ENCODE peak calls at places on chromosomes 13 and 19, in eight cellular contexts. One of them, this sample, is unnamed.

GRCh38 chr13:79709526-79709925 is 228.6 kb downstream of the NDFIP2 start:
- DNase-seq in PC-9: no peak
- DNase-seq in stimulated activated CD4-positive, alpha-beta T cell treated with anti-CD3 and anti-CD28 coated beads, Interleukin-15, amount 100 ng/mL, for 1 hour: no peak
- DNase-seq in A549: no peak
- DNase-seq in HS-27A: no peak
- DNase-seq in activated CD8-positive, alpha-beta memory T cell treated with anti-CD3 and anti-CD28 coated beads, Interleukin-2, amount 50 U/mL, for 4 hours: no peak
- DNase-seq in KG1: no peak
- DNase-seq in DMS153: no peak
- DNase-seq in this sample: no peak

GRCh38 chr19:48826606-48827020 is 9.7 kb downstream of the HSD17B14 start:
- DNase-seq in PC-9: no peak
- DNase-seq in stimulated activated CD4-positive, alpha-beta T cell treated with anti-CD3 and anti-CD28 coated beads, Interleukin-15, amount 100 ng/mL, for 1 hour: no peak
- DNase-seq in A549: peak
- DNase-seq in HS-27A: no peak
- DNase-seq in activated CD8-positive, alpha-beta memory T cell treated with anti-CD3 and anti-CD28 coated beads, Interleukin-2, amount 50 U/mL, for 4 hours: no peak
- DNase-seq in KG1: no peak
- DNase-seq in DMS153: no peak
- DNase-seq in this sample: no peak

GRCh38 chr19:42325308-42325895 is at the start of gene MEGF8:
- DNase-seq in PC-9: peak
- DNase-seq in stimulated activated CD4-positive, alpha-beta T cell treated with anti-CD3 and anti-CD28 coated beads, Interleukin-15, amount 100 ng/mL, for 1 hour: peak
- DNase-seq in A549: peak
- DNase-seq in HS-27A: peak
- DNase-seq in activated CD8-positive, alpha-beta memory T cell treated with anti-CD3 and anti-CD28 coated beads, Interleukin-2, amount 50 U/mL, for 4 hours: peak
- DNase-seq in KG1: peak
- DNase-seq in DMS153: peak
- DNase-seq in this sample: peak

GRCh38 chr13:114130708-114131580 is 1.5 kb downstream of the RASA3 start:
- DNase-seq in PC-9: peak
- DNase-seq in stimulated activated CD4-positive, alpha-beta T cell treated with anti-CD3 and anti-CD28 coated beads, Interleukin-15, amount 100 ng/mL, for 1 hour: no peak
- DNase-seq in A549: peak
- DNase-seq in HS-27A: peak
- DNase-seq in activated CD8-positive, alpha-beta memory T cell treated with anti-CD3 and anti-CD28 coated beads, Interleukin-2, amount 50 U/mL, for 4 hours: peak
- DNase-seq in KG1: peak
- DNase-seq in DMS153: no peak
- DNase-seq in this sample: peak

GRCh38 chr13:107865643-107866006 is 349.7 kb downstream of the LIG4 start:
- DNase-seq in PC-9: no peak
- DNase-seq in stimulated activated CD4-positive, alpha-beta T cell treated with anti-CD3 and anti-CD28 coated beads, Interleukin-15, amount 100 ng/mL, for 1 hour: no peak
- DNase-seq in A549: no peak
- DNase-seq in HS-27A: no peak
- DNase-seq in activated CD8-positive, alpha-beta memory T cell treated with anti-CD3 and anti-CD28 coated beads, Interleukin-2, amount 50 U/mL, for 4 hours: no peak
- DNase-seq in KG1: no peak
- DNase-seq in DMS153: peak
- DNase-seq in this sample: no peak

GRCh38 chr19:32373614-32374295 is 28.3 kb downstream of the ZNF507 start:
- DNase-seq in PC-9: peak
- DNase-seq in stimulated activated CD4-positive, alpha-beta T cell treated with anti-CD3 and anti-CD28 coated beads, Interleukin-15, amount 100 ng/mL, for 1 hour: no peak
- DNase-seq in A549: peak
- DNase-seq in HS-27A: peak
- DNase-seq in activated CD8-positive, alpha-beta memory T cell treated with anti-CD3 and anti-CD28 coated beads, Interleukin-2, amount 50 U/mL, for 4 hours: no peak
- DNase-seq in KG1: no peak
- DNase-seq in DMS153: peak
- DNase-seq in this sample: peak

GRCh38 chr19:15252398-15253018 is 20.3 kb upstream of the EPHX3 start:
- DNase-seq in PC-9: no peak
- DNase-seq in stimulated activated CD4-positive, alpha-beta T cell treated with anti-CD3 and anti-CD28 coated beads, Interleukin-15, amount 100 ng/mL, for 1 hour: no peak
- DNase-seq in A549: peak
- DNase-seq in HS-27A: no peak
- DNase-seq in activated CD8-positive, alpha-beta memory T cell treated with anti-CD3 and anti-CD28 coated beads, Interleukin-2, amount 50 U/mL, for 4 hours: no peak
- DNase-seq in KG1: no peak
- DNase-seq in DMS153: no peak
- DNase-seq in this sample: no peak

GRCh38 chr13:90968510-90968909 is 379.0 kb upstream of the MIR17HG start:
- DNase-seq in PC-9: peak
- DNase-seq in stimulated activated CD4-positive, alpha-beta T cell treated with anti-CD3 and anti-CD28 coated beads, Interleukin-15, amount 100 ng/mL, for 1 hour: no peak
- DNase-seq in A549: peak
- DNase-seq in HS-27A: no peak
- DNase-seq in activated CD8-positive, alpha-beta memory T cell treated with anti-CD3 and anti-CD28 coated beads, Interleukin-2, amount 50 U/mL, for 4 hours: no peak
- DNase-seq in KG1: no peak
- DNase-seq in DMS153: peak
- DNase-seq in this sample: peak

GRCh38 chr13:48808689-48809088 is 155.0 kb downstream of the CYSLTR2 start:
- DNase-seq in PC-9: no peak
- DNase-seq in stimulated activated CD4-positive, alpha-beta T cell treated with anti-CD3 and anti-CD28 coated beads, Interleukin-15, amount 100 ng/mL, for 1 hour: no peak
- DNase-seq in A549: no peak
- DNase-seq in HS-27A: no peak
- DNase-seq in activated CD8-positive, alpha-beta memory T cell treated with anti-CD3 and anti-CD28 coated beads, Interleukin-2, amount 50 U/mL, for 4 hours: no peak
- DNase-seq in KG1: no peak
- DNase-seq in DMS153: no peak
- DNase-seq in this sample: no peak

GRCh38 chr13:27665333-27665732 is 43.6 kb downstream of the POLR1D start:
- DNase-seq in PC-9: no peak
- DNase-seq in stimulated activated CD4-positive, alpha-beta T cell treated with anti-CD3 and anti-CD28 coated beads, Interleukin-15, amount 100 ng/mL, for 1 hour: no peak
- DNase-seq in A549: peak
- DNase-seq in HS-27A: no peak
- DNase-seq in activated CD8-positive, alpha-beta memory T cell treated with anti-CD3 and anti-CD28 coated beads, Interleukin-2, amount 50 U/mL, for 4 hours: no peak
- DNase-seq in KG1: no peak
- DNase-seq in DMS153: no peak
- DNase-seq in this sample: no peak

GRCh38 chr13:74388626-74389025 is 254.4 kb upstream of the KLF12 start:
- DNase-seq in PC-9: no peak
- DNase-seq in stimulated activated CD4-positive, alpha-beta T cell treated with anti-CD3 and anti-CD28 coated beads, Interleukin-15, amount 100 ng/mL, for 1 hour: no peak
- DNase-seq in A549: no peak
- DNase-seq in HS-27A: no peak
- DNase-seq in activated CD8-positive, alpha-beta memory T cell treated with anti-CD3 and anti-CD28 coated beads, Interleukin-2, amount 50 U/mL, for 4 hours: no peak
- DNase-seq in KG1: no peak
- DNase-seq in DMS153: no peak
- DNase-seq in this sample: no peak

GRCh38 chr19:47758433-47758784 is 13.1 kb downstream of the NOP53 start:
- DNase-seq in PC-9: no peak
- DNase-seq in stimulated activated CD4-positive, alpha-beta T cell treated with anti-CD3 and anti-CD28 coated beads, Interleukin-15, amount 100 ng/mL, for 1 hour: no peak
- DNase-seq in A549: no peak
- DNase-seq in HS-27A: no peak
- DNase-seq in activated CD8-positive, alpha-beta memory T cell treated with anti-CD3 and anti-CD28 coated beads, Interleukin-2, amount 50 U/mL, for 4 hours: no peak
- DNase-seq in KG1: no peak
- DNase-seq in DMS153: no peak
- DNase-seq in this sample: no peak

GRCh38 chr19:48283908-48284307 is 14.0 kb downstream of the ZNF114 start:
- DNase-seq in PC-9: no peak
- DNase-seq in stimulated activated CD4-positive, alpha-beta T cell treated with anti-CD3 and anti-CD28 coated beads, Interleukin-15, amount 100 ng/mL, for 1 hour: no peak
- DNase-seq in A549: no peak
- DNase-seq in HS-27A: peak
- DNase-seq in activated CD8-positive, alpha-beta memory T cell treated with anti-CD3 and anti-CD28 coated beads, Interleukin-2, amount 50 U/mL, for 4 hours: no peak
- DNase-seq in KG1: no peak
- DNase-seq in DMS153: no peak
- DNase-seq in this sample: no peak

GRCh38 chr13:38582133-38582532 is 104.7 kb upstream of the FREM2 start:
- DNase-seq in PC-9: peak
- DNase-seq in stimulated activated CD4-positive, alpha-beta T cell treated with anti-CD3 and anti-CD28 coated beads, Interleukin-15, amount 100 ng/mL, for 1 hour: no peak
- DNase-seq in A549: peak
- DNase-seq in HS-27A: peak
- DNase-seq in activated CD8-positive, alpha-beta memory T cell treated with anti-CD3 and anti-CD28 coated beads, Interleukin-2, amount 50 U/mL, for 4 hours: no peak
- DNase-seq in KG1: peak
- DNase-seq in DMS153: peak
- DNase-seq in this sample: peak

GRCh38 chr19:802497-802887 is 5.2 kb downstream of the PTBP1 start:
- DNase-seq in PC-9: no peak
- DNase-seq in stimulated activated CD4-positive, alpha-beta T cell treated with anti-CD3 and anti-CD28 coated beads, Interleukin-15, amount 100 ng/mL, for 1 hour: no peak
- DNase-seq in A549: no peak
- DNase-seq in HS-27A: no peak
- DNase-seq in activated CD8-positive, alpha-beta memory T cell treated with anti-CD3 and anti-CD28 coated beads, Interleukin-2, amount 50 U/mL, for 4 hours: no peak
- DNase-seq in KG1: no peak
- DNase-seq in DMS153: no peak
- DNase-seq in this sample: no peak

GRCh38 chr19:29212614-29213573 is at the start of gene UQCRFS1:
- DNase-seq in PC-9: peak
- DNase-seq in stimulated activated CD4-positive, alpha-beta T cell treated with anti-CD3 and anti-CD28 coated beads, Interleukin-15, amount 100 ng/mL, for 1 hour: peak
- DNase-seq in A549: peak
- DNase-seq in HS-27A: peak
- DNase-seq in activated CD8-positive, alpha-beta memory T cell treated with anti-CD3 and anti-CD28 coated beads, Interleukin-2, amount 50 U/mL, for 4 hours: peak
- DNase-seq in KG1: peak
- DNase-seq in DMS153: peak
- DNase-seq in this sample: peak

GRCh38 chr19:3073931-3074595 is 11.8 kb upstream of the TLE5 start:
- DNase-seq in PC-9: no peak
- DNase-seq in stimulated activated CD4-positive, alpha-beta T cell treated with anti-CD3 and anti-CD28 coated beads, Interleukin-15, amount 100 ng/mL, for 1 hour: no peak
- DNase-seq in A549: no peak
- DNase-seq in HS-27A: no peak
- DNase-seq in activated CD8-positive, alpha-beta memory T cell treated with anti-CD3 and anti-CD28 coated beads, Interleukin-2, amount 50 U/mL, for 4 hours: no peak
- DNase-seq in KG1: no peak
- DNase-seq in DMS153: no peak
- DNase-seq in this sample: no peak

GRCh38 chr13:91153372-91153771 is 194.1 kb upstream of the MIR17HG start:
- DNase-seq in PC-9: no peak
- DNase-seq in stimulated activated CD4-positive, alpha-beta T cell treated with anti-CD3 and anti-CD28 coated beads, Interleukin-15, amount 100 ng/mL, for 1 hour: no peak
- DNase-seq in A549: no peak
- DNase-seq in HS-27A: no peak
- DNase-seq in activated CD8-positive, alpha-beta memory T cell treated with anti-CD3 and anti-CD28 coated beads, Interleukin-2, amount 50 U/mL, for 4 hours: no peak
- DNase-seq in KG1: no peak
- DNase-seq in DMS153: no peak
- DNase-seq in this sample: no peak

GRCh38 chr19:49423278-49423984 is at the start of gene PTH2:
- DNase-seq in PC-9: no peak
- DNase-seq in stimulated activated CD4-positive, alpha-beta T cell treated with anti-CD3 and anti-CD28 coated beads, Interleukin-15, amount 100 ng/mL, for 1 hour: no peak
- DNase-seq in A549: no peak
- DNase-seq in HS-27A: no peak
- DNase-seq in activated CD8-positive, alpha-beta memory T cell treated with anti-CD3 and anti-CD28 coated beads, Interleukin-2, amount 50 U/mL, for 4 hours: no peak
- DNase-seq in KG1: no peak
- DNase-seq in DMS153: no peak
- DNase-seq in this sample: no peak

GRCh38 chr19:17391371-17392151 is 2.4 kb downstream of the CCDC194 start:
- DNase-seq in PC-9: no peak
- DNase-seq in stimulated activated CD4-positive, alpha-beta T cell treated with anti-CD3 and anti-CD28 coated beads, Interleukin-15, amount 100 ng/mL, for 1 hour: no peak
- DNase-seq in A549: no peak
- DNase-seq in HS-27A: no peak
- DNase-seq in activated CD8-positive, alpha-beta memory T cell treated with anti-CD3 and anti-CD28 coated beads, Interleukin-2, amount 50 U/mL, for 4 hours: no peak
- DNase-seq in KG1: no peak
- DNase-seq in DMS153: no peak
- DNase-seq in this sample: peak

GRCh38 chr13:73622375-73622774 is 511.8 kb downstream of the KLF12 start:
- DNase-seq in PC-9: no peak
- DNase-seq in stimulated activated CD4-positive, alpha-beta T cell treated with anti-CD3 and anti-CD28 coated beads, Interleukin-15, amount 100 ng/mL, for 1 hour: no peak
- DNase-seq in A549: no peak
- DNase-seq in HS-27A: no peak
- DNase-seq in activated CD8-positive, alpha-beta memory T cell treated with anti-CD3 and anti-CD28 coated beads, Interleukin-2, amount 50 U/mL, for 4 hours: no peak
- DNase-seq in KG1: no peak
- DNase-seq in DMS153: no peak
- DNase-seq in this sample: no peak

This sample was measured in bronchial epithelial cell.